ENCODE peak calls at places on chromosome 13, in five cellular contexts. F, P, Q, T and L are unnamed samples.

GRCh38 chr13:41178040-41178439 is 16.3 kb downstream of the KBTBD7 start:
- DNase-seq in F (no peak), P (peak; percentile 48), Q (no peak), T (no peak), L (no peak)

GRCh38 chr13:28623782-28624706 is 34.9 kb upstream of the POMP start:
- DNase-seq in F (no peak), P (peak; percentile 15), Q (no peak), T (no peak), L (no peak)

GRCh38 chr13:51033431-51034185 is 77.5 kb downstream of the C13orf42 start:
- DNase-seq in F (no peak), P (no peak), Q (no peak), T (no peak), L (no peak)

GRCh38 chr13:29935309-29935981 is 85.0 kb upstream of the UBL3 start:
- DNase-seq in F (no peak), P (peak; percentile 70), Q (no peak), T (no peak), L (peak; percentile 50)

GRCh38 chr13:61664821-61665705 is 249.4 kb upstream of the PCDH20 start:
- DNase-seq in F (peak; percentile 10), P (no peak), Q (no peak), T (no peak), L (no peak)

GRCh38 chr13:71039440-71039839 is 827.6 kb downstream of the DACH1 start:
- DNase-seq in F (no peak), P (no peak), Q (no peak), T (no peak), L (no peak)

GRCh38 chr13:78826312-78826711 is 167.4 kb upstream of the OBI1 start:
- DNase-seq in F (no peak), P (no peak), Q (no peak), T (no peak), L (no peak)

GRCh38 chr13:60756306-60756705 is 359.3 kb downstream of the TDRD3 start:
- DNase-seq in F (no peak), P (no peak), Q (no peak), T (peak; percentile 32), L (no peak)

GRCh38 chr13:82565191-82565590 is 1317.1 kb downstream of the SLITRK1 start:
- DNase-seq in F (no peak), P (no peak), Q (no peak), T (no peak), L (no peak)

GRCh38 chr13:74485757-74486156 is 351.6 kb upstream of the KLF12 start:
- DNase-seq in F (no peak), P (no peak), Q (no peak), T (no peak), L (no peak)

GRCh38 chr13:65653548-65654078 is 1576.5 kb downstream of the PCDH9 start:
- DNase-seq in F (no peak), P (no peak), Q (no peak), T (no peak), L (no peak)

GRCh38 chr13:65155861-65156260 is 2074.3 kb downstream of the PCDH9 start:
- DNase-seq in F (no peak), P (no peak), Q (no peak), T (no peak), L (no peak)

GRCh38 chr13:67736646-67737420 is 506.7 kb upstream of the PCDH9 start:
- DNase-seq in F (no peak), P (no peak), Q (no peak), T (no peak), L (no peak)

GRCh38 chr13:39786091-39786490 is 130.6 kb downstream of the COG6 start:
- DNase-seq in F (no peak), P (no peak), Q (no peak), T (peak; percentile 97), L (no peak)

GRCh38 chr13:97212540-97213146 is 9.5 kb upstream of the MBNL2 start:
- DNase-seq in F (no peak), P (no peak), Q (no peak), T (peak; percentile 56), L (no peak)

GRCh38 chr13:30224732-30225131 is 82.6 kb downstream of the KATNAL1 start:
- DNase-seq in F (peak; percentile 54), P (no peak), Q (no peak), T (peak; percentile 10), L (no peak)

GRCh38 chr13:28161370-28161769 is 23.0 kb downstream of the PAN3 start:
- DNase-seq in F (no peak), P (no peak), Q (no peak), T (peak; percentile 23), L (no peak)

GRCh38 chr13:37656247-37656940 is 57.8 kb upstream of the POSTN start:
- DNase-seq in F (no peak), P (no peak), Q (no peak), T (peak; percentile 86), L (no peak)

GRCh38 chr13:28022848-28023518 is 34.5 kb upstream of the URAD start:
- DNase-seq in F (no peak), P (no peak), Q (no peak), T (no peak), L (no peak)

GRCh38 chr13:28792992-28793391 is 27.1 kb upstream of the MTUS2 start:
- DNase-seq in F (no peak), P (no peak), Q (no peak), T (no peak), L (no peak)

GRCh38 chr13:107066355-107066754 is 498.4 kb upstream of the ARGLU1 start:
- DNase-seq in F (no peak), P (no peak), Q (no peak), T (no peak), L (no peak)

GRCh38 chr13:107067381-107067780 is 499.4 kb upstream of the ARGLU1 start:
- DNase-seq in F (no peak), P (no peak), Q (no peak), T (no peak), L (no peak)

DNA sequence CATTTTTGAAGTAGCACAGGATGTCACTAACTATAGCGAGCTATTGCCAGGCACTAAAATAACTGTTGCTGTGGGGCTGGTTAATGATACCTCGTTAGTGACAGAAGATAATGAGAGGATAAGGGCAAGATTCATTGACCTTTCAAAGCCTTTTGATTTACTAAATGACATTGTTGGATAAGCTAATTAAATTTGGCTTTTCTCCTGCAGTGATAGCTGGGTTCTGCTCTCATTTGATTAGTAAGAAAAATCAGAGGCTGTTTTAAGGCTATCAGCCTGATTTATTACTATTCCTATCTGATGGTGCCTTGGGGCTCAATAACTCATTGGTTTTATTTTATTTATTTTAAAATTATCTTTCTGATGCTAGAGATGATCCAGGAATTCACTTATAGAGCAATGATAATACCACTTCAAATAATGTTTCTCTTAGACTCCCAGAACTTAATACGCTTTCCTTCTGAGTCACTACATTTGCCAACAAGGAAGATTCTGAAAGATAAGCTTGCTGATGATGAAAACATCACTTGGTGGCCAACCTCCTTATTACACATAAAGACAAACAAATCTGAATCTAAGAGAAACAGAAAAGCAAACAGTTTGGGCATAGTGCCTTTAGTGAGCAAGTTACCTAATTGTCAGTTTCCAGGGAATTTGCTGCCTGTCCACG is 501.3 kb upstream of the ARGLU1 start:
- DNase-seq in F (no peak), P (no peak), Q (no peak), T (no peak), L (no peak)
- TF ChIP-seq POLR2AphosphoS5 in F (no peak), P (no peak), Q (no peak), T (no peak), L (no peak)

DNA sequence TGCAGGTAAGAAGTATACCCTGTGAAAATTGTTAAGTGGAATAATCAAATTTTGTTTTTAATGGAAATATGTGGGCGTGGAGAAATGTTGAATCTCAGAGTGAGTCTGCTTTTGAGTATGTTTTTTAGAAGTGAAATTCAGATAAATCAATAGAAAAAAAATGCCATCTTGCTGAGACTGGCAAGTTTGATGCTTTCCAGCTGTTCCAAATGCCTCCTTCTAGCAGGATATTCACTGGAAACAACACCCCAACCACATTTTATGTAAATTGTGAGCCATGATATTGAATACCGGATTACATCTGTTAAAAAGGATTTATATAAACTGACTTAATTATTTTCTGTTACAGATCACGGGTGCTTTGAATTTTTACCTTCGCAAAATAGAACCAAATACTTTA is 115.4 kb downstream of the ITGBL1 start:
- DNase-seq in F (no peak), P (no peak), Q (no peak), T (no peak), L (no peak)
- TF ChIP-seq POLR2AphosphoS5 in F (no peak), P (no peak), Q (no peak), T (no peak), L (no peak)

GRCh38 chr13:24406524-24406923 is 97.1 kb downstream of the C1QTNF9 start:
- DNase-seq in F (no peak), P (no peak), Q (no peak), T (no peak), L (no peak)
- TF ChIP-seq POLR2AphosphoS5 in F (no peak), P (no peak), Q (no peak), T (no peak), L (no peak)

GRCh38 chr13:35472308-35473008 is 4.0 kb downstream of the MAB21L1 start:
- DNase-seq in F (no peak), P (no peak), Q (no peak), T (no peak), L (no peak)

GRCh38 chr13:35474551-35474950 is 1.9 kb downstream of the MAB21L1 start:
- DNase-seq in F (no peak), P (no peak), Q (no peak), T (no peak), L (no peak)

GRCh38 chr13:35470671-35471465 is 5.6 kb downstream of the MAB21L1 start:
- DNase-seq in F (no peak), P (no peak), Q (no peak), T (peak; percentile 32), L (no peak)

GRCh38 chr13:35469781-35470380 is 6.6 kb downstream of the MAB21L1 start:
- DNase-seq in F (no peak), P (no peak), Q (no peak), T (no peak), L (no peak)

GRCh38 chr13:35471466-35472307 is 4.8 kb downstream of the MAB21L1 start:
- DNase-seq in F (no peak), P (no peak), Q (no peak), T (no peak), L (no peak)
- TF ChIP-seq POLR2AphosphoS5 in F (no peak), P (no peak), Q (no peak), T (no peak), L (no peak)

GRCh38 chr13:108566413-108567170 is 62.8 kb upstream of the MYO16 start:
- DNase-seq in F (no peak), P (no peak), Q (no peak), T (no peak), L (no peak)
- TF ChIP-seq POLR2AphosphoS5 in F (no peak), P (no peak), Q (no peak), T (no peak), L (no peak)

DNA sequence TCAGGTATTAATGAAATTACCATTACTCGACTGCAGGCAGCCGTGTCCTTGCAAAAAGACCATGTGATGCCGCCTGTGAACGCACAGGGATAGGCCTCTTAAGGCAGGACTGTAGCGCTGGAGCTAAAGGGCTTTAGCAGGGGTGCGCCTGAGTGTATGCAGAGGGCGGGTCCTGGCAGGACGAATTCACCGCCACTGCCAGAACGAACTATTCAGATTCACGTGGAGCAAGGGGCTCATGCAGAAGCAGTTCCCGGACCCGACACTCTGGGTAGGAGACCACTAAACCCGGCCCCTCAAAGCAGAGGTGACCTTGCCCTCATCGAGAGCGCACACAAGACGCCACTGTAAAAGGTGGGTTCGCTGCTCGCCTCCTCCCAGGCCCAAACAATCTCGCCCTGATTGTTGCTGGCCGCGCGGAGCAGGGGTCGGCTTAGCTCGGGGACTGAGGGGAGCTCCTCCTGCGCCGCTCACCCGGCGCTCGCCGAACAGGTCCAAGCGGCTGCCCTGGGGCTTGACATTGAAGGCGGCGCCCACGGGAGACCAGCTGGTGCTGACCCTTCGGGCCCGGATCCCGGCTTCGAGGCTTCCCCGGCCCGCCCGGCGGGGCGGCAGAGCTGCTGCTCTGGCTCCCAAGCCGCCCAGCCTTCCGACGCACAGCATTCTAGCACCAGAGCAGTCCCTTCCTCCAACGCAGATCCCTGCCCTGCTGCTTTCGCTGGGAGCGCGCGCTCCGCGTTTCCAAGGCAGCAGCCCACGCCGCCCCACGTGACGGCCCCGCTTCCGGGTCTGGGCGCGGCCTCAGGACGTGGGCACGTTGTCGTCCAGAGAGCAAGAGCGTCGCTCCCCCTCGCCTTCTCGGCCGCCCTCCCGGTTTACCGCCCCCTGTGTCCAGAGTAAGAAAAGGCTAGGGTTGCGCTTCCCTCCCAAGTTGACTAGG is at the start of gene MIPEP:
- DNase-seq in F (peak; percentile 88), P (peak; percentile 96), Q (peak; percentile 87), T (peak; percentile 97), L (peak; percentile 85)
- TF ChIP-seq POLR2AphosphoS5 in F (peak; percentile 57), P (peak; percentile 73), Q (peak; percentile 20), T (peak; percentile 44), L (peak; percentile 50)